ENCODE peak calls at places on chromosome 4, in nine cellular contexts. I is NT2/D1; K is CD8-positive, alpha-beta memory T cell; Q is T-cell; B is AG08396; J is glutamatergic neuron; O is RCC 7860; A is activated CD4-positive, CD25-positive, alpha-beta regulatory T cell; P is left lung. R is an unnamed sample.

GRCh38 chr4:16794816-16795445 is 103.5 kb downstream of the LDB2 start:
- DNase-seq in P (no peak), A (no peak), B (peak), J (peak), Q (no peak), I (peak), K (no peak), O (peak), R (no peak)

GRCh38 chr4:118703118-118703517 is 17.9 kb downstream of the METTL14 start:
- DNase-seq in O (no peak), A (no peak), P (no peak), K (no peak), J (no peak), B (no peak), Q (no peak), I (no peak), R (no peak)

GRCh38 chr4:16125571-16126445 is 42.0 kb upstream of the PROM1 start:
- DNase-seq in P (no peak), J (no peak), K (no peak), O (no peak), I (no peak), B (no peak), A (no peak), Q (no peak), R (no peak)

GRCh38 chr4:94561249-94562024 is 109.7 kb downstream of the PDLIM5 start:
- DNase-seq in J (no peak), P (no peak), Q (no peak), A (no peak), I (no peak), K (no peak), O (no peak), B (peak), R (no peak)

GRCh38 chr4:27048350-27049100 is 187.9 kb downstream of the STIM2 start:
- DNase-seq in A (no peak), I (no peak), K (peak), O (peak), B (peak), J (no peak), Q (no peak), P (no peak), R (no peak)

GRCh38 chr4:6369035-6369434 is 99.4 kb downstream of the WFS1 start:
- DNase-seq in P (no peak), O (no peak), I (no peak), K (no peak), Q (no peak), B (no peak), J (no peak), A (no peak), R (no peak)

GRCh38 chr4:157280673-157281072 is 60.1 kb downstream of the GRIA2 start:
- DNase-seq in J (no peak), I (no peak), O (no peak), A (no peak), K (no peak), B (no peak), Q (no peak), P (no peak), R (no peak)

GRCh38 chr4:150297861-150298474 is 219.7 kb downstream of the DCLK2 start:
- DNase-seq in K (no peak), I (no peak), O (peak), P (no peak), Q (no peak), B (no peak), A (no peak), J (peak), R (no peak)

GRCh38 chr4:65416875-65417274 is 253.4 kb downstream of the EPHA5 start:
- DNase-seq in K (no peak), B (peak), I (no peak), A (no peak), O (no peak), J (peak), P (no peak), Q (no peak), R (no peak)

GRCh38 chr4:56742080-56742871 is 61.2 kb upstream of the HOPX start:
- DNase-seq in A (no peak), B (no peak), J (no peak), O (peak), P (no peak), K (no peak), I (no peak), Q (no peak), R (no peak)

GRCh38 chr4:110850461-110851447 is 227.9 kb upstream of the PITX2 start:
- DNase-seq in K (no peak), Q (no peak), A (no peak), B (no peak), J (peak), P (no peak), O (no peak), I (no peak), R (no peak)

GRCh38 chr4:168631241-168632151 is 134.6 kb downstream of the PALLD start:
- DNase-seq in A (no peak), I (peak), K (no peak), O (peak), Q (no peak), P (peak), B (peak), J (peak), R (no peak)

GRCh38 chr4:45186249-45186648 is 459.9 kb upstream of the GNPDA2 start:
- DNase-seq in J (no peak), P (no peak), I (no peak), B (no peak), K (no peak), Q (no peak), O (no peak), A (no peak), R (no peak)

GRCh38 chr4:101127176-101127790 is 220.0 kb downstream of the PPP3CA start:
- DNase-seq in Q (no peak), J (no peak), A (no peak), O (peak), I (no peak), P (no peak), B (no peak), K (no peak), R (no peak)

GRCh38 chr4:9762823-9763475 is 18.5 kb upstream of the DRD5 start:
- DNase-seq in O (peak), K (peak), I (peak), J (peak), P (peak), Q (no peak), A (no peak), B (peak), R (no peak)

GRCh38 chr4:118751634-118752293 is 66.6 kb downstream of the METTL14 start:
- DNase-seq in K (no peak), P (no peak), O (no peak), I (no peak), J (no peak), A (no peak), B (no peak), Q (no peak), R (no peak)

GRCh38 chr4:164802301-164802700 is 48.4 kb downstream of the SMIM31 start:
- DNase-seq in I (no peak), P (no peak), K (no peak), Q (no peak), B (no peak), J (no peak), O (no peak), A (no peak), R (no peak)

GRCh38 chr4:63505714-63506460 is 903.4 kb downstream of the TECRL start:
- DNase-seq in K (no peak), O (no peak), Q (no peak), I (no peak), J (peak), P (no peak), B (no peak), A (no peak), R (no peak)

GRCh38 chr4:10173039-10173753 is 56.6 kb upstream of the WDR1 start:
- DNase-seq in A (no peak), O (peak), I (no peak), Q (no peak), P (peak), J (no peak), K (no peak), B (no peak), R (no peak)

GRCh38 chr4:7886250-7886973 is 53.2 kb downstream of the AFAP1 start:
- DNase-seq in P (no peak), O (no peak), Q (no peak), A (no peak), J (no peak), K (no peak), I (no peak), B (no peak), R (no peak)

GRCh38 chr4:153232768-153233167 is 28.5 kb downstream of the TRIM2 start:
- DNase-seq in B (no peak), J (peak), Q (no peak), A (no peak), P (peak), O (no peak), K (no peak), I (no peak), R (no peak)

GRCh38 chr4:107153228-107153627 is 117.1 kb upstream of the DKK2 start:
- DNase-seq in K (no peak), B (no peak), Q (no peak), J (peak), I (peak), P (no peak), A (no peak), O (no peak), R (no peak)

GRCh38 chr4:122728781-122729330 is 3.6 kb upstream of the BBS12 start:
- DNase-seq in J (peak), Q (no peak), I (no peak), A (no peak), K (no peak), B (no peak), O (no peak), P (no peak), R (no peak)

GRCh38 chr4:6273661-6273990 is 4.0 kb downstream of the WFS1 start:
- DNase-seq in B (no peak), Q (no peak), J (no peak), K (no peak), O (no peak), A (no peak), P (no peak), I (no peak), R (no peak)

GRCh38 chr4:40307627-40308497 is 27.3 kb upstream of the CHRNA9 start:
- DNase-seq in P (peak), J (no peak), O (no peak), I (no peak), B (no peak), A (no peak), Q (peak), K (peak), R (no peak)

GRCh38 chr4:8725845-8726244 is 133.3 kb downstream of the CPZ start:
- DNase-seq in A (no peak), Q (no peak), P (no peak), O (no peak), I (no peak), K (no peak), J (no peak), B (no peak), R (no peak)

GRCh38 chr4:182251116-182251515 is 7.9 kb downstream of the TENM3 start:
- DNase-seq in Q (no peak), A (no peak), K (no peak), B (no peak), J (no peak), O (no peak), I (no peak), P (no peak), R (no peak)

GRCh38 chr4:121564840-121565375 is 131.9 kb downstream of the ANXA5 start:
- DNase-seq in A (no peak), J (no peak), Q (no peak), K (no peak), I (no peak), B (peak), P (no peak), O (no peak), R (no peak)

GRCh38 chr4:40874902-40875301 is 125.1 kb downstream of the NSUN7 start:
- DNase-seq in B (no peak), O (no peak), J (no peak), P (no peak), K (no peak), A (no peak), Q (no peak), I (no peak), R (no peak)

GRCh38 chr4:8101213-8101781 is 57.3 kb downstream of the ABLIM2 start:
- DNase-seq in Q (no peak), J (no peak), K (no peak), A (no peak), B (no peak), P (peak), I (no peak), O (no peak), R (no peak)

GRCh38 chr4:176548571-176548970 is 228.8 kb downstream of the SPCS3 start:
- DNase-seq in O (peak), Q (no peak), I (no peak), P (no peak), A (no peak), K (no peak), J (no peak), B (peak), R (no peak)

GRCh38 chr4:174437324-174437723 is 85.0 kb downstream of the HPGD start:
- DNase-seq in B (no peak), O (peak), K (no peak), I (no peak), A (no peak), Q (no peak), J (no peak), P (no peak), R (no peak)

R was measured in central memory CD8-positive, alpha-beta T cell.